ENCODE peak calls at places on chromosomes 1 and 21, in four cellular contexts. One of them, this sample, is unnamed.
A peak's percentile ranks its signal among the peaks of the same experiment; 100 is the strongest.

GRCh38 chr1:242411906-242412305 is 112.6 kb downstream of the PLD5 start:
- DNase-seq in activated B cell treated with CpG ODN at 0.5 μM for 24 hours: no peak
- DNase-seq in Peyer's patch: no peak
- DNase-seq in fibroblast of mammary gland: no peak
- DNase-seq in this sample: no peak

GRCh38 chr21:14691924-14692323 is 145.8 kb upstream of the SAMSN1 start:
- DNase-seq in Peyer's patch: no peak
- DNase-seq in activated B cell treated with CpG ODN at 0.5 μM for 24 hours: no peak
- DNase-seq in fibroblast of mammary gland: no peak
- DNase-seq in this sample: no peak

GRCh38 chr1:84758968-84759491 is 68.8 kb upstream of the SSX2IP start:
- DNase-seq in fibroblast of mammary gland: no peak
- DNase-seq in activated B cell treated with CpG ODN at 0.5 μM for 24 hours: no peak
- DNase-seq in Peyer's patch: no peak
- DNase-seq in this sample: no peak

GRCh38 chr1:113390871-113391642 is 742 bp downstream of the MAGI3 start:
- DNase-seq in activated B cell treated with CpG ODN at 0.5 μM for 24 hours: peak; percentile 34
- DNase-seq in fibroblast of mammary gland: no peak
- DNase-seq in Peyer's patch: peak; percentile 35
- DNase-seq in this sample: no peak

GRCh38 chr1:76759950-76760349 is 107.3 kb upstream of the ST6GALNAC5 start:
- DNase-seq in Peyer's patch: no peak
- DNase-seq in fibroblast of mammary gland: peak; percentile 16
- DNase-seq in activated B cell treated with CpG ODN at 0.5 μM for 24 hours: no peak
- DNase-seq in this sample: no peak

GRCh38 chr1:93471911-93472310 is 24.0 kb downstream of the FNBP1L start:
- DNase-seq in activated B cell treated with CpG ODN at 0.5 μM for 24 hours: no peak
- DNase-seq in fibroblast of mammary gland: peak; percentile 78
- DNase-seq in Peyer's patch: no peak
- DNase-seq in this sample: peak; percentile 77

GRCh38 chr1:60911980-60912692 is 170.2 kb upstream of the NFIA start:
- DNase-seq in fibroblast of mammary gland: no peak
- DNase-seq in activated B cell treated with CpG ODN at 0.5 μM for 24 hours: no peak
- DNase-seq in Peyer's patch: no peak
- DNase-seq in this sample: no peak

GRCh38 chr1:158810311-158810710 is 20.8 kb upstream of the MNDA start:
- DNase-seq in fibroblast of mammary gland: no peak
- DNase-seq in activated B cell treated with CpG ODN at 0.5 μM for 24 hours: no peak
- DNase-seq in Peyer's patch: no peak
- DNase-seq in this sample: no peak

GRCh38 chr1:187396226-187396625 is 567.5 kb downstream of the PLA2G4A start:
- DNase-seq in Peyer's patch: no peak
- DNase-seq in activated B cell treated with CpG ODN at 0.5 μM for 24 hours: no peak
- DNase-seq in fibroblast of mammary gland: no peak
- DNase-seq in this sample: peak; percentile 28

GRCh38 chr1:167095368-167095767 is 1.5 kb downstream of the STYXL2 start:
- DNase-seq in activated B cell treated with CpG ODN at 0.5 μM for 24 hours: no peak
- DNase-seq in Peyer's patch: no peak
- DNase-seq in fibroblast of mammary gland: peak; percentile 57
- DNase-seq in this sample: peak; percentile 64

GRCh38 chr21:45365608-45366241 is 39.2 kb upstream of the COL18A1 start:
- DNase-seq in Peyer's patch: no peak
- DNase-seq in activated B cell treated with CpG ODN at 0.5 μM for 24 hours: no peak
- DNase-seq in fibroblast of mammary gland: peak; percentile 55
- DNase-seq in this sample: peak; percentile 81

GRCh38 chr21:42599486-42599885 is 53.9 kb upstream of the PDE9A start:
- DNase-seq in activated B cell treated with CpG ODN at 0.5 μM for 24 hours: no peak
- DNase-seq in Peyer's patch: no peak
- DNase-seq in fibroblast of mammary gland: no peak
- DNase-seq in this sample: no peak

GRCh38 chr1:42081475-42081874 is 71.7 kb upstream of the GUCA2B start:
- DNase-seq in activated B cell treated with CpG ODN at 0.5 μM for 24 hours: no peak
- DNase-seq in fibroblast of mammary gland: no peak
- DNase-seq in Peyer's patch: no peak
- DNase-seq in this sample: no peak

GRCh38 chr1:237146247-237146646 is 104.3 kb downstream of the RYR2 start:
- DNase-seq in Peyer's patch: no peak
- DNase-seq in fibroblast of mammary gland: no peak
- DNase-seq in activated B cell treated with CpG ODN at 0.5 μM for 24 hours: no peak
- DNase-seq in this sample: no peak

GRCh38 chr21:14482165-14482564 is 64.0 kb downstream of the SAMSN1 start:
- DNase-seq in Peyer's patch: no peak
- DNase-seq in fibroblast of mammary gland: no peak
- DNase-seq in activated B cell treated with CpG ODN at 0.5 μM for 24 hours: no peak
- DNase-seq in this sample: no peak

GRCh38 chr1:119632103-119632490 is 16.0 kb downstream of the ZNF697 start:
- DNase-seq in fibroblast of mammary gland: no peak
- DNase-seq in activated B cell treated with CpG ODN at 0.5 μM for 24 hours: no peak
- DNase-seq in Peyer's patch: no peak
- DNase-seq in this sample: no peak

GRCh38 chr21:40841524-40842196 is 5.3 kb downstream of the DSCAM start:
- DNase-seq in fibroblast of mammary gland: no peak
- DNase-seq in activated B cell treated with CpG ODN at 0.5 μM for 24 hours: no peak
- DNase-seq in Peyer's patch: no peak
- DNase-seq in this sample: peak; percentile 26

GRCh38 chr1:43835141-43836021 is 98.2 kb upstream of the ARTN start:
- DNase-seq in activated B cell treated with CpG ODN at 0.5 μM for 24 hours: no peak
- DNase-seq in Peyer's patch: no peak
- DNase-seq in fibroblast of mammary gland: peak; percentile 90
- DNase-seq in this sample: peak; percentile 97

GRCh38 chr1:233704125-233704881 is 90.4 kb downstream of the KCNK1 start:
- DNase-seq in activated B cell treated with CpG ODN at 0.5 μM for 24 hours: no peak
- DNase-seq in fibroblast of mammary gland: peak; percentile 28
- DNase-seq in Peyer's patch: no peak
- DNase-seq in this sample: no peak

GRCh38 chr21:46100020-46100419 is 2.1 kb downstream of the COL6A2 start:
- DNase-seq in fibroblast of mammary gland: peak; percentile 24
- DNase-seq in Peyer's patch: no peak
- DNase-seq in activated B cell treated with CpG ODN at 0.5 μM for 24 hours: no peak
- DNase-seq in this sample: no peak

GRCh38 chr1:79959635-79960034 is 953.1 kb upstream of the ADGRL4 start:
- DNase-seq in fibroblast of mammary gland: no peak
- DNase-seq in activated B cell treated with CpG ODN at 0.5 μM for 24 hours: no peak
- DNase-seq in Peyer's patch: no peak
- DNase-seq in this sample: no peak

GRCh38 chr1:204102719-204103118 is 29.8 kb downstream of the SOX13 start:
- DNase-seq in fibroblast of mammary gland: no peak
- DNase-seq in activated B cell treated with CpG ODN at 0.5 μM for 24 hours: no peak
- DNase-seq in Peyer's patch: no peak
- DNase-seq in this sample: no peak

GRCh38 chr21:29095203-29095602 is 21.8 kb upstream of the CCT8 start:
- DNase-seq in activated B cell treated with CpG ODN at 0.5 μM for 24 hours: no peak
- DNase-seq in Peyer's patch: no peak
- DNase-seq in fibroblast of mammary gland: no peak
- DNase-seq in this sample: no peak

GRCh38 chr21:45364464-45365185 is 40.3 kb upstream of the COL18A1 start:
- DNase-seq in fibroblast of mammary gland: peak; percentile 92
- DNase-seq in activated B cell treated with CpG ODN at 0.5 μM for 24 hours: no peak
- DNase-seq in Peyer's patch: no peak
- DNase-seq in this sample: peak; percentile 75

GRCh38 chr1:207991331-207991914 is 80.5 kb upstream of the CD34 start:
- DNase-seq in activated B cell treated with CpG ODN at 0.5 μM for 24 hours: no peak
- DNase-seq in fibroblast of mammary gland: no peak
- DNase-seq in Peyer's patch: no peak
- DNase-seq in this sample: no peak

GRCh38 chr21:44533891-44534627 is 5.9 kb downstream of the KRTAP10-1 start:
- DNase-seq in activated B cell treated with CpG ODN at 0.5 μM for 24 hours: peak; percentile 3
- DNase-seq in fibroblast of mammary gland: no peak
- DNase-seq in Peyer's patch: no peak
- DNase-seq in this sample: no peak

GRCh38 chr1:31666290-31666963 is 21.8 kb upstream of the PEF1 start:
- DNase-seq in fibroblast of mammary gland: peak; percentile 33
- DNase-seq in activated B cell treated with CpG ODN at 0.5 μM for 24 hours: no peak
- DNase-seq in Peyer's patch: no peak
- DNase-seq in this sample: no peak

DNA sequence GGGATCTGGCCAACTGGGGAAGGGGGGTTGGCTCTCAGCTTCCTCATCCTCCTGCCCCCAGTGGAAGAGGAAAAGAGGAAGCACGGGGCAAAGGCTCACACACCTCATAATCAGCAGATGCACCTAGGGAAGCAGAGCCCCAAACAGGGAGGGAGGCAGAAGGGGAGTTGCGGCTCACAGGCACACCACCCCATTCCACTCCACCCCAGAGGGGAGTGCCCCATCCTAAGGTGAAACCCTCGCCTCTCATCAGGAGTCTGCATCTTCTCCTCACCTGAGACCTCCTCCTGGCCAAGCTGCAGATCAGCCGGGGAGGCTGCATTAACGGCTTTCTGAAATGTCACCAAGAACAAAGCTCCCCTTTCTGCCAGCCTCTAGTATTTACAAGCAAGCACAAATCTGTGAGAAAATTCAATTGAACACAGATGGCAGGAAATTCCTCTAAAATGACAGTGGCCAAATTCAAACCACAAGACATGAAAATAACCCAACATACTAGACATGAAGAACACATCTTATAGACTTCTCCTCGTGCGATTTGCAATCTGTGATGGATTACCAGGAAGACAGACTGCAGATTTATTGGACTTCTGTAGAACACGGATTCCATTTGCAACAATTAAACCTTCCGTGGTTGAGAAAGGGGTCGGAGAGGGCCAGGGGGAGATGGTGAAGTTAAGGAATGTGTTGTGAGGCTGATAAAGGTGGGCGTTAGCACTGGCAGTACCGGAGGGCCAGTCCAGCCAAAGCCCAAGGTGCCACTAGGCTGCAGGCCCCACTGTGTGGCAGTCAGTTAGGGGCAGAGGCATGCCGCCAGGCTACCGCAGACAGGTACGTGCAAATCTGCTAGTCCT is 82.7 kb downstream of the GLIS1 start:
- DNase-seq in Peyer's patch: no peak
- DNase-seq in fibroblast of mammary gland: peak; percentile 90
- DNase-seq in activated B cell treated with CpG ODN at 0.5 μM for 24 hours: no peak
- DNase-seq in this sample: peak; percentile 41
- TF ChIP-seq CTCF in Peyer's patch: no peak
- TF ChIP-seq CTCF in fibroblast of mammary gland: no peak
- TF ChIP-seq CTCF in activated B cell treated with CpG ODN at 0.5 μM for 24 hours: no peak
- TF ChIP-seq CTCF in this sample: no peak

GRCh38 chr1:223140551-223140950 is 2.5 kb downstream of the TLR5 start:
- DNase-seq in activated B cell treated with CpG ODN at 0.5 μM for 24 hours: no peak
- DNase-seq in fibroblast of mammary gland: no peak
- DNase-seq in Peyer's patch: no peak
- DNase-seq in this sample: no peak

GRCh38 chr1:223142795-223143759 is at the start of gene TLR5:
- DNase-seq in activated B cell treated with CpG ODN at 0.5 μM for 24 hours: peak; percentile 82
- DNase-seq in fibroblast of mammary gland: peak; percentile 18
- DNase-seq in Peyer's patch: peak; percentile 84
- DNase-seq in this sample: no peak

GRCh38 chr1:223143760-223144248 is 756 bp upstream of the TLR5 start:
- DNase-seq in Peyer's patch: peak; percentile 47
- DNase-seq in activated B cell treated with CpG ODN at 0.5 μM for 24 hours: no peak
- DNase-seq in fibroblast of mammary gland: no peak
- DNase-seq in this sample: no peak

GRCh38 chr1:223142269-223142668 is 779 bp downstream of the TLR5 start:
- DNase-seq in Peyer's patch: no peak
- DNase-seq in fibroblast of mammary gland: no peak
- DNase-seq in activated B cell treated with CpG ODN at 0.5 μM for 24 hours: no peak
- DNase-seq in this sample: no peak

DNA sequence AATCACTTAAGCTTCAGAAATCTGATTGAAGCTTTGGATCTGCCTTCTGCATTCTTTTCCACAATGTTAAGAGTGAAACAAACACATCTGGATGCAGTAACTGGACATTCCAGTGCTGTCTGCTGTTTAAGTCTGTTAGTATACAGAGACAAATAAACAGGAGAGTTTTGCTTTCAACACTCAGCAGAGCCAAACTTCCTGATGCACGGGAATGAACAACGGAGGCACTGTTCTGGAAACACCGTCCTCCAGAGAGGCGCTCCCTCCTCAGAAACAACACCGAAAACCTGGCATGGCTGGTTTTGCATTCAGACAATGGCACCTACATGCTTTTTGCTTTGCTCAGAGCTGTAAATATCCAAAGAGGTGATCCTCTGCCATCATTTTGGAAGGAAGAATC is 2.0 kb downstream of the TLR5 start:
- DNase-seq in activated B cell treated with CpG ODN at 0.5 μM for 24 hours: no peak
- DNase-seq in fibroblast of mammary gland: no peak
- DNase-seq in Peyer's patch: no peak
- DNase-seq in this sample: no peak
- TF ChIP-seq CTCF in activated B cell treated with CpG ODN at 0.5 μM for 24 hours: no peak
- TF ChIP-seq CTCF in fibroblast of mammary gland: no peak
- TF ChIP-seq CTCF in Peyer's patch: no peak
- TF ChIP-seq CTCF in this sample: no peak

DNA sequence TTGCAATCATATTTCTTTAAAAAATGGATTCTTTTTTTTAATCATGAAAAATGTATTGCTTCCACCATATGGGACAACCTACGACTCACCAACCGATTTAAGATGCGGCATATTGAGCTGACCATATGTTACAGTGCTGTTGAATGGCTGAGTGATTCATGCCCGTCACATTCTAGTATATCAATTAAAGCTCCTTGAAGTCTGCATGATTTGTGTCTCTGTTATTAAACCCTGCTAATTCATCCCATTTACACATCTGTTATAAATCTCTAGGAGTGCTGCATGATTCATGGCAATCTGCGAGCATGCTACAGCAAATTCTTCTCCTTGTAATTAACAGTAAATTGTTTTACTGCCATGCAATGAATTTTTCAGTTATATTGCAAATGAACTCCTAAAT is 239.8 kb downstream of the USH2A start:
- DNase-seq in activated B cell treated with CpG ODN at 0.5 μM for 24 hours: no peak
- DNase-seq in fibroblast of mammary gland: peak; percentile 8
- DNase-seq in Peyer's patch: no peak
- DNase-seq in this sample: no peak
- TF ChIP-seq CTCF in activated B cell treated with CpG ODN at 0.5 μM for 24 hours: no peak
- TF ChIP-seq CTCF in fibroblast of mammary gland: no peak
- TF ChIP-seq CTCF in Peyer's patch: no peak
- TF ChIP-seq CTCF in this sample: no peak

GRCh38 chr1:6783956-6784559 is 1.2 kb upstream of the CAMTA1 start:
- DNase-seq in activated B cell treated with CpG ODN at 0.5 μM for 24 hours: no peak
- DNase-seq in fibroblast of mammary gland: peak; percentile 16
- DNase-seq in Peyer's patch: no peak
- DNase-seq in this sample: no peak
- TF ChIP-seq CTCF in activated B cell treated with CpG ODN at 0.5 μM for 24 hours: no peak
- TF ChIP-seq CTCF in fibroblast of mammary gland: no peak
- TF ChIP-seq CTCF in Peyer's patch: no peak
- TF ChIP-seq CTCF in this sample: no peak

GRCh38 chr1:160342953-160343869 is at the start of the genes COPA and NCSTN:
- DNase-seq in fibroblast of mammary gland: peak; percentile 97
- DNase-seq in activated B cell treated with CpG ODN at 0.5 μM for 24 hours: peak; percentile 83
- DNase-seq in Peyer's patch: peak; percentile 93
- DNase-seq in this sample: peak; percentile 94
- TF ChIP-seq CTCF in fibroblast of mammary gland: no peak
- TF ChIP-seq CTCF in activated B cell treated with CpG ODN at 0.5 μM for 24 hours: no peak
- TF ChIP-seq CTCF in Peyer's patch: no peak
- TF ChIP-seq CTCF in this sample: no peak

GRCh38 chr1:101652476-101652875 is 344.2 kb downstream of the OLFM3 start:
- DNase-seq in Peyer's patch: no peak
- DNase-seq in activated B cell treated with CpG ODN at 0.5 μM for 24 hours: no peak
- DNase-seq in fibroblast of mammary gland: no peak
- DNase-seq in this sample: no peak

DNA sequence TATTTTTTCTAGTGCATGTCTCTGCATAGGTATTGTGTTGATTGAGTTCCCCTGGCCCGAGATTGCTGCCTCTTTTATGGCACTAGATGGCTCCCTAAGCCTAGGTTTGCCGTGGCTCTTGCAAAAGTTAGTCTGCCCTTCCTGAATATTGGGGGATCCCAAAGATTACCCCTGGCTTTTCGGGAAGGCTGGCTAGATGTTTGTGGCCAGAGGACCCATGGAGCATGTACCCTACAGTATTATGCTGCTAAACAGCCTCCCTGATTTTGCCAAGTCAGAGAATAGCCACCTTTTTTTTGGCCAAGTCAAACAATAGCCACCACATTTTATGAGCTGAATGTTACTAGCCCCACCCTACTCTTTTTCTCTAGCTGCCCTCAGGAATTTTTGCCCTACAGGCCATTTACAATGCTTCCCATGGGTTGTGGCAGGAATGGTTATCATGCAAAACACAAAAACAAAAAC is 343.2 kb downstream of the OLFM3 start:
- DNase-seq in Peyer's patch: no peak
- DNase-seq in fibroblast of mammary gland: peak; percentile 12
- DNase-seq in activated B cell treated with CpG ODN at 0.5 μM for 24 hours: no peak
- DNase-seq in this sample: peak; percentile 11
- TF ChIP-seq CTCF in Peyer's patch: peak; percentile 34
- TF ChIP-seq CTCF in fibroblast of mammary gland: peak; percentile 31
- TF ChIP-seq CTCF in activated B cell treated with CpG ODN at 0.5 μM for 24 hours: no peak
- TF ChIP-seq CTCF in this sample: peak; percentile 47